ENCODE peak calls at places on chromosomes 2 and 18, in six cellular contexts. O is SK-N-SH, J is GM12878, W is H1, F is K562, T is HepG2. S is an unnamed sample.

GRCh38 chr18:35406666-35407065 is 29.5 kb upstream of the ZNF396 start:
- DNase-seq in O (no peak), J (no peak), W (no peak), F (no peak), T (no peak), S (no peak)

GRCh38 chr2:29009270-29009669 is 28.2 kb downstream of the TOGARAM2 start:
- DNase-seq in O (no peak), J (no peak), W (no peak), F (no peak), T (no peak), S (no peak)

GRCh38 chr2:20599861-20600461 is 50.9 kb downstream of the HS1BP3 start:
- DNase-seq in O (no peak), J (no peak), W (no peak), F (no peak), T (no peak), S (no peak)

GRCh38 chr2:187299122-187299906 is 148.7 kb downstream of the CALCRL start:
- DNase-seq in O (peak), J (no peak), W (no peak), F (no peak), T (no peak), S (no peak)

GRCh38 chr2:62966995-62967394 is 83.6 kb upstream of the OTX1 start:
- DNase-seq in O (peak), J (no peak), W (no peak), F (peak), T (no peak), S (no peak)

GRCh38 chr2:42792583-42793313 is at the start of gene HAAO:
- DNase-seq in O (peak), J (no peak), W (peak), F (no peak), T (peak), S (no peak)

GRCh38 chr18:34639662-34640061 is 70.4 kb upstream of the DTNA start:
- DNase-seq in O (no peak), J (no peak), W (no peak), F (no peak), T (no peak), S (no peak)

GRCh38 chr2:160075171-160075570 is 12.8 kb upstream of the PLA2R1 start:
- DNase-seq in O (no peak), J (no peak), W (no peak), F (no peak), T (no peak), S (no peak)

GRCh38 chr2:96899084-96899735 is 29.3 kb upstream of the SEMA4C start:
- DNase-seq in O (peak), J (no peak), W (no peak), F (no peak), T (no peak), S (no peak)

GRCh38 chr2:211664321-211664720 is 874.3 kb downstream of the ERBB4 start:
- DNase-seq in O (no peak), J (no peak), W (no peak), F (no peak), T (no peak), S (no peak)

GRCh38 chr2:181741756-181742155 is 61.4 kb upstream of the NEUROD1 start:
- DNase-seq in O (no peak), J (no peak), W (no peak), F (no peak), T (no peak), S (no peak)

GRCh38 chr2:112182581-112183034 is 44.4 kb downstream of the FBLN7 start:
- DNase-seq in O (no peak), J (no peak), W (no peak), F (no peak), T (no peak), S (no peak)

GRCh38 chr18:8050616-8051314 is 483.6 kb downstream of the PTPRM start:
- DNase-seq in O (no peak), J (no peak), W (no peak), F (no peak), T (no peak), S (no peak)

GRCh38 chr2:219186754-219187456 is 8.8 kb downstream of the RETREG2 start:
- DNase-seq in O (no peak), J (no peak), W (no peak), F (no peak), T (no peak), S (no peak)

GRCh38 chr2:236049981-236050380 is 118.2 kb downstream of the GBX2 start:
- DNase-seq in O (no peak), J (peak), W (no peak), F (no peak), T (no peak), S (no peak)

GRCh38 chr2:238915596-238915995 is 67.7 kb downstream of the TWIST2 start:
- DNase-seq in O (no peak), J (no peak), W (no peak), F (no peak), T (no peak), S (no peak)

GRCh38 chr18:362914-363295 is 95.1 kb upstream of the THOC1 start:
- DNase-seq in O (no peak), J (no peak), W (no peak), F (no peak), T (peak), S (no peak)

GRCh38 chr2:174970092-174970491 is 35.1 kb downstream of the CHN1 start:
- DNase-seq in O (no peak), J (no peak), W (no peak), F (no peak), T (no peak), S (no peak)

GRCh38 chr2:103667335-103667884 is 905.6 kb downstream of the TMEM182 start:
- DNase-seq in O (no peak), J (no peak), W (no peak), F (no peak), T (no peak), S (no peak)

GRCh38 chr18:13804305-13804704 is 19.6 kb upstream of the MC5R start:
- DNase-seq in O (no peak), J (peak), W (no peak), F (no peak), T (no peak), S (no peak)

GRCh38 chr2:46929612-46930011 is 14.0 kb upstream of the MCFD2 start:
- DNase-seq in O (no peak), J (no peak), W (no peak), F (no peak), T (no peak), S (no peak)

GRCh38 chr2:99697811-99698568 is 208.2 kb upstream of the REV1 start:
- DNase-seq in O (no peak), J (no peak), W (no peak), F (no peak), T (no peak), S (no peak)

GRCh38 chr18:78639597-78639950 is 340.0 kb upstream of the SALL3 start:
- DNase-seq in O (no peak), J (no peak), W (no peak), F (no peak), T (no peak), S (no peak)

GRCh38 chr2:102703748-102704147 is 58.1 kb upstream of the TMEM182 start:
- DNase-seq in O (no peak), J (no peak), W (no peak), F (peak), T (peak), S (peak)

GRCh38 chr18:79784071-79784913 is 13.4 kb upstream of the KCNG2 start:
- DNase-seq in O (no peak), J (no peak), W (peak), F (no peak), T (no peak), S (no peak)

GRCh38 chr2:24943427-24943826 is 23.4 kb upstream of the ADCY3 start:
- DNase-seq in O (no peak), J (no peak), W (no peak), F (no peak), T (no peak), S (no peak)

GRCh38 chr2:24950100-24950499 is 21.7 kb downstream of the DNAJC27 start:
- DNase-seq in O (no peak), J (no peak), W (no peak), F (no peak), T (no peak), S (no peak)

GRCh38 chr2:24947758-24948157 is 24.0 kb downstream of the DNAJC27 start:
- DNase-seq in O (no peak), J (no peak), W (no peak), F (no peak), T (no peak), S (no peak)

GRCh38 chr2:24948506-24948905 is 23.2 kb downstream of the DNAJC27 start:
- DNase-seq in O (no peak), J (no peak), W (no peak), F (no peak), T (no peak), S (no peak)

DNA sequence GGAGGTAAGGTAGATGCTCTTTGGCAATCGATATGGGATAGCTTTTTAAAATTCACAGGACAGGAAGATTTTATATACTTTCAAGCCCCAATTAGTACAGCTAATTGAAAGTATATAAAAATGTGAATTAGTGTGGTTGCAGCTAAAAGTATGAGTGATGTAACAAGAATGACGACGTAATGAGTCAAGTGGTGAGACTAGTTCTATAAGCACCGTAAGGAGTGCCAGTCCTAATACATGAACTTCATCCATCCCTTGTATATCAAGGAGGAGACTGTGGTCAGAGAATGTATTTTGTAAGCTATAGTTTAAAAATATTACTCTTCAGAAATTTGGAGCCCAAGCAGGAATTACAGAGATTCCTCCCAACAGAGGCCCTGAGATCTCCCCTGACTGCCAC is 25.8 kb downstream of the DNAJC27 start:
- DNase-seq in O (no peak), J (no peak), W (no peak), F (no peak), T (no peak), S (no peak)
- TF ChIP-seq YY1 in O (no peak), J (no peak), W (no peak), F (no peak), T (no peak), S (no peak)

DNA sequence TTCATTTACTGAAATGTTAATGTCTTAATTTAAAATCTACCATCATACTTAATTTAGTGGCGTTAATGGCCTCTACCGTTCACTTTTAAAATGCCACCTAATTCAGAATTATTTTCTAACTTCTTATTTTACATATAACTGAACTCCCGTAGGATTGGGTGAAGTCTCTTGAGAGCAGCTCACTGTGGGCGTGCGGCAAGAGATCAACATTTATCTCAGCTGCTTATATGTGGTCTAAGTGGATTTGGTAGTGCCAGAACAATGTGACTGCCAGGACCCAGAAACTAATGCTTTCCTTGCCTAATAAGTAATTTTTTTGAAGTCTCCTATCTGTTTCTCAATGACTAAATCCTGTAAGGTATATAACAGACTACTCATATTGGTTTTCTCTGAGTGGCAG is 11.1 kb upstream of the NFE2L2 start:
- DNase-seq in O (no peak), J (no peak), W (no peak), F (no peak), T (no peak), S (no peak)
- TF ChIP-seq SIN3A in O (no peak), J (no peak), W (no peak), F (no peak), T (no peak), S (no peak)

DNA sequence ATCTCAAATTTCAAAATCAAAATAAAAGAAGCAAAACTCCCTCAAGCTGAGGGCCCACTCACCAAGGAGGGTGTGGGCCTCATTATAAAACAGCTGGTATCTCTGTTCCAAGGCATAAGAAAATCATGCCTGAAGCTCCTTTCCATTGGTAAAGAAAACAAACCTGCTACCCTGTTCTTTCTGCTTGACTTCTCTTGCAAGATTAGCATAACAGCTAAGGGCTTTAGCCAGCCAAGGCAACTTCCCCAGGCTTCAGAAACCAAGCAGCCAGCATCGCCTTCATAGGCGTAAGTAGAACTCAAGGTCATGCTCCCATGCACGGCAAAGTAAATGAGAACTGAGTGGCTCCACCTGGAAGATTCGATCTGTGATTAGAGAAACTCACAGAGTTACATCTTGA is 3.0 kb downstream of the MRO start:
- DNase-seq in O (no peak), J (no peak), W (no peak), F (no peak), T (no peak), S (no peak)
- TF ChIP-seq YY1 in O (no peak), J (no peak), W (no peak), F (no peak), T (no peak), S (no peak)

GRCh38 chr18:76380127-76380729 is 114.8 kb downstream of the ZNF516 start:
- DNase-seq in O (no peak), J (no peak), W (no peak), F (no peak), T (no peak), S (no peak)

GRCh38 chr18:76379226-76380126 is 115.6 kb downstream of the ZNF516 start:
- DNase-seq in O (no peak), J (no peak), W (no peak), F (no peak), T (no peak), S (no peak)

GRCh38 chr18:76377359-76377756 is 117.7 kb downstream of the ZNF516 start:
- DNase-seq in O (no peak), J (no peak), W (no peak), F (no peak), T (no peak), S (no peak)

GRCh38 chr18:76376668-76377358 is 118.2 kb downstream of the ZNF516 start:
- DNase-seq in O (no peak), J (no peak), W (no peak), F (peak), T (no peak), S (no peak)

DNA sequence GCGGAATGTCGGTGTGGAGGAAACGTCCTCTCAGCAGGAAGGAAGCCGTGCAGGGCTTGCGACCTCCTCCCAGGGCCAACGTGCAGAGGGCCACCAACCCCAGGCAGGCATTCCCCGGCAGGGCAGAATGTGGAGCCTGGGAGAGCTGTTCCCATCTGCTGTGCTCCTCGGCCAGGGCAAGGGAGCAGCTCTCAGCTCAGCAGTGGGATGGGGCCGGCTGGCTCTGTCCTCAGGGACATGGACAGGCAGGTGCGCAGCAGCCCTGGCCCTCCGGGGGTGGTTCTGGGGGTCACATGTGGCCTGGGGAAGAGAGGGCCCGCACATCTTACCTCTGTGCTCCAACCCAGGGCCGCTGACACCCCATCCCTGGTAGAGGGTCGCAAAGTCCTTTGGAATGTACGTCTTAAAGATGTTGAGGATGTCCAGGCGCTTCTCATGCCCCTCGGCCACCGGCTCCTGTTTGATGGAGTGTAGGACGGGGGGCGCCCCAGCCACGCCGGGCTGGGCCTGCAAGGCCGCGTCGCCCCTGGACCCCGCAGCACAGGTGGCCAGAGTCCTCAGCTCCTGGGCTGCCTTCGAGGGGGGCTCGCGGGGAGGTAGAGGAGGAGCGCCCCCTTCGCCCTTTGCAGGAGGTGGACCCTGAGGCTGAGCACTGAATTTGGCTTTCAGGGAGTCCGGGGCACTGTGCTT is 116.4 kb downstream of the ZNF516 start:
- DNase-seq in O (no peak), J (no peak), W (no peak), F (no peak), T (no peak), S (no peak)
- TF ChIP-seq SIN3A in O (no peak), J (no peak), W (no peak), F (no peak), T (no peak), S (no peak)

GRCh38 chr18:26207937-26208336 is 18.3 kb upstream of the TAF4B start:
- DNase-seq in O (no peak), J (no peak), W (no peak), F (no peak), T (no peak), S (no peak)

GRCh38 chr18:26208901-26209445 is 17.3 kb upstream of the TAF4B start:
- DNase-seq in O (no peak), J (no peak), W (no peak), F (no peak), T (no peak), S (no peak)

GRCh38 chr18:26206488-26206887 is 19.8 kb upstream of the TAF4B start:
- DNase-seq in O (no peak), J (no peak), W (no peak), F (no peak), T (no peak), S (no peak)

GRCh38 chr18:26210147-26210546 is 16.1 kb upstream of the TAF4B start:
- DNase-seq in O (no peak), J (no peak), W (no peak), F (no peak), T (no peak), S (no peak)

DNA sequence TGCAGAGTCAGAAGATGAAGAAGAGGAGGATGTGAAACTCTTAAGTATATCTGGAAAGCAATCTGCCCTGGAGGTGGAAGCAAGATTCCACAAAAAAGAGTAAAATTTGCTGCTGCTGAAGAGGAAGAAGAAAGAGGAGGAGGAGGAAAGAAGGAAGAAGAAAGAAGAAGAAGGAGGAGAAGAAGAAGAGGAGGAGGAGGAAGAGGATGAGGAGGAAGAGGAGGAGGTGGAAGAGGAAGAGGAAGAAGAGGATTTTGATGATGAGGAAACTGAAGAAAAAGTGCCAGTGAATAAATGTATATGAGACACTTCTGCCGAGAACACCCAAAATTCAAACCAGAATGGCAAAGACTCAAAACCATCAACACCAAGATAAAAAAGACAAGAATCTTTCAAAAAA is 20.9 kb upstream of the TAF4B start:
- DNase-seq in O (no peak), J (no peak), W (no peak), F (no peak), T (no peak), S (no peak)
- TF ChIP-seq YY1 in O (no peak), J (no peak), W (no peak), F (no peak), T (no peak), S (no peak)

GRCh38 chr2:12719400-12720104 is 2.8 kb downstream of the TRIB2 start:
- DNase-seq in O (no peak), J (no peak), W (no peak), F (no peak), T (no peak), S (no peak)
- TF ChIP-seq SIN3A in O (no peak), J (no peak), W (no peak), F (no peak), T (no peak), S (no peak)

GRCh38 chr2:287471-287885 is 413 bp downstream of the ALKAL2 start:
- DNase-seq in O (peak), J (no peak), W (peak), F (no peak), T (no peak), S (no peak)
- TF ChIP-seq YY1 in O (no peak), J (no peak), W (no peak), F (no peak), T (no peak), S (no peak)

DNA sequence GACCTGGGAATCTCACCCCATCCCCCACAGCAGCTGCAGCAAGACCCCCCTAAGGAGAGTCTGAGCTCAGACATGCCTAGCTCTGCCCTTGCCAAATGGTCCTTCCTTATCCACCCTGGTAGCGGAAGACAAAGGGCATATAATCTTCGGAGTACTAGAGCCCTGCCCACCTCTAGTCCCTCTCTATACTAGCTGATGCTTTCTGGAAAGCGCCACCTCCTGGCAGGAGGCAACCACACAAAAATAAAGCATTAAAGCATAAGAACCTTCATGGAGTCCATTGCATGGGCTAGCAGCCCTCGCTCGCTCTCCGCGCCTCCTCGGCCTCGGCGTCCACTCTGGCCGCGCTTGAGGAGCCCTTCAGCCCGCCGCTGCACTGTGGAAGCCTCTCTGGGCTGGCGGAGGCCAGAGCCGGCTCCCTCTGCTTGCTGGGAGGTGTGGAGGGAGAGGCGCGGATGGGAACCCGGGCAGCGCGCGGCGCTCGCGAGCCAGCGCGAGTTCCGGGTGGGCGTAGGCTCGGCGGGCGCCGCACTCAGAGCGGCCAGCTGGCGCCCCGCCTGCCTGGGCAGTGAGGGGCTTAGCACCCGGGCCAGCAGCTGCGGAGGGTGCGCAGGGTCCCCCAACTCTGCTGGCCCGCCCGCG is 941.2 kb downstream of the SUCLG1 start:
- DNase-seq in O (no peak), J (no peak), W (no peak), F (no peak), T (no peak), S (no peak)
- TF ChIP-seq SIN3A in O (no peak), J (no peak), W (no peak), F (no peak), T (no peak), S (no peak)

GRCh38 chr2:192197387-192197786 is 2.7 kb upstream of the TMEFF2 start:
- DNase-seq in O (no peak), J (no peak), W (no peak), F (no peak), T (no peak), S (no peak)
- TF ChIP-seq YY1 in O (no peak), J (no peak), W (no peak), F (no peak), T (no peak), S (no peak)

DNA sequence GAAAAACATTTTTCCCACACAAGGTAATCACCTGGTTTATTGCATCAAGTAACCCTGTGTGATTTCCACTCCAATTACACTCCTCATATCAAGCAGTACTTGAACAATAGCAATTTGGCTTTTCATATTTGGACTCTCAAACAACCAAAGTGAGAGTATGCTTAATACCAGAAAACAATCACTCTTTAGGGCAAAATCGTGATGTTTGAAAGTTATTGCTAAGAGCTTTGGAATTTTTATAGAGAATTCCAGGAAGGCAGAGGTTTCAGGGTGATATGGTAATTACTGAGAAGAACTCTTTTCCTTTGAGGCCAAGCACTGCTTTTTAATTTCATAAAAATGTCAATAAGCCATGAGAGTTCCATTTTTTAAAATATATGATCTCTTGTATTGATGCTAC is 779.5 kb upstream of the LRRTM1 start:
- DNase-seq in O (no peak), J (no peak), W (no peak), F (no peak), T (no peak), S (no peak)
- TF ChIP-seq SIN3A in O (no peak), J (no peak), W (no peak), F (no peak), T (no peak), S (no peak)

S was measured in HCT116.